ENCODE peak calls at places on chromosomes 2 and 18, in eight cellular contexts. One of them, this sample, is unnamed.

GRCh38 chr2:207504513-207505171 is 25.1 kb upstream of the CREB1 start:
- DNase-seq in mammary epithelial cell: peak
- DNase-seq in neural crest cell: peak
- DNase-seq in substantia nigra: peak
- DNase-seq in GM13976: no peak
- DNase-seq in stimulated activated naive B cell treated with anti-CD40 and anti-IgM and Interleukin-4, amounts not matched to agents 10 μg/mL and 1 μg/mL and 100 μg/mL, for 72 hours: no peak
- DNase-seq in caudate nucleus: no peak
- DNase-seq in stimulated activated CD4-positive, alpha-beta T cell treated with anti-CD3 and anti-CD28 coated beads, Interleukin-15, amount 100 ng/mL, for 24 hours: no peak
- DNase-seq in this sample: no peak

GRCh38 chr2:217849154-217849553 is 153.6 kb downstream of the TNS1 start:
- DNase-seq in stimulated activated CD4-positive, alpha-beta T cell treated with anti-CD3 and anti-CD28 coated beads, Interleukin-15, amount 100 ng/mL, for 24 hours: no peak
- DNase-seq in GM13976: no peak
- DNase-seq in substantia nigra: no peak
- DNase-seq in mammary epithelial cell: no peak
- DNase-seq in stimulated activated naive B cell treated with anti-CD40 and anti-IgM and Interleukin-4, amounts not matched to agents 10 μg/mL and 1 μg/mL and 100 μg/mL, for 72 hours: no peak
- DNase-seq in caudate nucleus: no peak
- DNase-seq in neural crest cell: no peak
- DNase-seq in this sample: no peak

GRCh38 chr2:52369176-52369575 is 1337.2 kb upstream of the NRXN1 start:
- DNase-seq in mammary epithelial cell: no peak
- DNase-seq in neural crest cell: no peak
- DNase-seq in stimulated activated CD4-positive, alpha-beta T cell treated with anti-CD3 and anti-CD28 coated beads, Interleukin-15, amount 100 ng/mL, for 24 hours: no peak
- DNase-seq in stimulated activated naive B cell treated with anti-CD40 and anti-IgM and Interleukin-4, amounts not matched to agents 10 μg/mL and 1 μg/mL and 100 μg/mL, for 72 hours: no peak
- DNase-seq in caudate nucleus: no peak
- DNase-seq in GM13976: no peak
- DNase-seq in substantia nigra: no peak
- DNase-seq in this sample: no peak

GRCh38 chr2:37205689-37206341 is 9.5 kb downstream of the CEBPZOS start:
- DNase-seq in stimulated activated naive B cell treated with anti-CD40 and anti-IgM and Interleukin-4, amounts not matched to agents 10 μg/mL and 1 μg/mL and 100 μg/mL, for 72 hours: no peak
- DNase-seq in substantia nigra: no peak
- DNase-seq in neural crest cell: no peak
- DNase-seq in caudate nucleus: no peak
- DNase-seq in mammary epithelial cell: no peak
- DNase-seq in GM13976: no peak
- DNase-seq in stimulated activated CD4-positive, alpha-beta T cell treated with anti-CD3 and anti-CD28 coated beads, Interleukin-15, amount 100 ng/mL, for 24 hours: no peak
- DNase-seq in this sample: no peak

GRCh38 chr2:46010925-46011490 is 286.2 kb upstream of the EPAS1 start:
- DNase-seq in neural crest cell: no peak
- DNase-seq in stimulated activated naive B cell treated with anti-CD40 and anti-IgM and Interleukin-4, amounts not matched to agents 10 μg/mL and 1 μg/mL and 100 μg/mL, for 72 hours: no peak
- DNase-seq in stimulated activated CD4-positive, alpha-beta T cell treated with anti-CD3 and anti-CD28 coated beads, Interleukin-15, amount 100 ng/mL, for 24 hours: no peak
- DNase-seq in caudate nucleus: no peak
- DNase-seq in substantia nigra: no peak
- DNase-seq in GM13976: peak
- DNase-seq in mammary epithelial cell: peak
- DNase-seq in this sample: peak

GRCh38 chr2:239960929-239961661 is 64.0 kb downstream of the NDUFA10 start:
- DNase-seq in caudate nucleus: no peak
- DNase-seq in substantia nigra: no peak
- DNase-seq in mammary epithelial cell: no peak
- DNase-seq in stimulated activated CD4-positive, alpha-beta T cell treated with anti-CD3 and anti-CD28 coated beads, Interleukin-15, amount 100 ng/mL, for 24 hours: no peak
- DNase-seq in stimulated activated naive B cell treated with anti-CD40 and anti-IgM and Interleukin-4, amounts not matched to agents 10 μg/mL and 1 μg/mL and 100 μg/mL, for 72 hours: no peak
- DNase-seq in GM13976: peak
- DNase-seq in neural crest cell: no peak
- DNase-seq in this sample: no peak

GRCh38 chr2:230873670-230874401 is 9.1 kb downstream of the ITM2C start:
- DNase-seq in mammary epithelial cell: no peak
- DNase-seq in caudate nucleus: no peak
- DNase-seq in neural crest cell: no peak
- DNase-seq in stimulated activated CD4-positive, alpha-beta T cell treated with anti-CD3 and anti-CD28 coated beads, Interleukin-15, amount 100 ng/mL, for 24 hours: peak
- DNase-seq in GM13976: peak
- DNase-seq in substantia nigra: no peak
- DNase-seq in stimulated activated naive B cell treated with anti-CD40 and anti-IgM and Interleukin-4, amounts not matched to agents 10 μg/mL and 1 μg/mL and 100 μg/mL, for 72 hours: peak
- DNase-seq in this sample: no peak

GRCh38 chr18:50096766-50097435 is 98.0 kb downstream of the MYO5B start:
- DNase-seq in substantia nigra: no peak
- DNase-seq in stimulated activated CD4-positive, alpha-beta T cell treated with anti-CD3 and anti-CD28 coated beads, Interleukin-15, amount 100 ng/mL, for 24 hours: no peak
- DNase-seq in GM13976: no peak
- DNase-seq in mammary epithelial cell: peak
- DNase-seq in neural crest cell: no peak
- DNase-seq in caudate nucleus: no peak
- DNase-seq in stimulated activated naive B cell treated with anti-CD40 and anti-IgM and Interleukin-4, amounts not matched to agents 10 μg/mL and 1 μg/mL and 100 μg/mL, for 72 hours: no peak
- DNase-seq in this sample: no peak

GRCh38 chr2:188244383-188244782 is 47.3 kb upstream of the GULP1 start:
- DNase-seq in substantia nigra: no peak
- DNase-seq in caudate nucleus: peak
- DNase-seq in stimulated activated naive B cell treated with anti-CD40 and anti-IgM and Interleukin-4, amounts not matched to agents 10 μg/mL and 1 μg/mL and 100 μg/mL, for 72 hours: no peak
- DNase-seq in GM13976: no peak
- DNase-seq in stimulated activated CD4-positive, alpha-beta T cell treated with anti-CD3 and anti-CD28 coated beads, Interleukin-15, amount 100 ng/mL, for 24 hours: no peak
- DNase-seq in neural crest cell: no peak
- DNase-seq in mammary epithelial cell: peak
- DNase-seq in this sample: peak

GRCh38 chr2:219457784-219458369 is 23.2 kb downstream of the SPEG start:
- DNase-seq in stimulated activated CD4-positive, alpha-beta T cell treated with anti-CD3 and anti-CD28 coated beads, Interleukin-15, amount 100 ng/mL, for 24 hours: peak
- DNase-seq in GM13976: no peak
- DNase-seq in stimulated activated naive B cell treated with anti-CD40 and anti-IgM and Interleukin-4, amounts not matched to agents 10 μg/mL and 1 μg/mL and 100 μg/mL, for 72 hours: no peak
- DNase-seq in caudate nucleus: no peak
- DNase-seq in substantia nigra: no peak
- DNase-seq in mammary epithelial cell: peak
- DNase-seq in neural crest cell: no peak
- DNase-seq in this sample: no peak

GRCh38 chr2:213221962-213222361 is 62.3 kb upstream of the SPAG16 start:
- DNase-seq in caudate nucleus: no peak
- DNase-seq in GM13976: no peak
- DNase-seq in stimulated activated CD4-positive, alpha-beta T cell treated with anti-CD3 and anti-CD28 coated beads, Interleukin-15, amount 100 ng/mL, for 24 hours: no peak
- DNase-seq in mammary epithelial cell: no peak
- DNase-seq in stimulated activated naive B cell treated with anti-CD40 and anti-IgM and Interleukin-4, amounts not matched to agents 10 μg/mL and 1 μg/mL and 100 μg/mL, for 72 hours: no peak
- DNase-seq in neural crest cell: no peak
- DNase-seq in substantia nigra: no peak
- DNase-seq in this sample: no peak

GRCh38 chr2:194166818-194167217 is 1490.2 kb upstream of the SLC39A10 start:
- DNase-seq in stimulated activated CD4-positive, alpha-beta T cell treated with anti-CD3 and anti-CD28 coated beads, Interleukin-15, amount 100 ng/mL, for 24 hours: no peak
- DNase-seq in mammary epithelial cell: peak
- DNase-seq in neural crest cell: no peak
- DNase-seq in caudate nucleus: no peak
- DNase-seq in substantia nigra: no peak
- DNase-seq in GM13976: no peak
- DNase-seq in stimulated activated naive B cell treated with anti-CD40 and anti-IgM and Interleukin-4, amounts not matched to agents 10 μg/mL and 1 μg/mL and 100 μg/mL, for 72 hours: no peak
- DNase-seq in this sample: no peak

GRCh38 chr18:63342206-63342605 is 22.6 kb upstream of the BCL2 start:
- DNase-seq in mammary epithelial cell: no peak
- DNase-seq in GM13976: peak
- DNase-seq in stimulated activated naive B cell treated with anti-CD40 and anti-IgM and Interleukin-4, amounts not matched to agents 10 μg/mL and 1 μg/mL and 100 μg/mL, for 72 hours: no peak
- DNase-seq in stimulated activated CD4-positive, alpha-beta T cell treated with anti-CD3 and anti-CD28 coated beads, Interleukin-15, amount 100 ng/mL, for 24 hours: peak
- DNase-seq in substantia nigra: no peak
- DNase-seq in caudate nucleus: no peak
- DNase-seq in neural crest cell: peak
- DNase-seq in this sample: no peak

GRCh38 chr2:65413106-65413505 is 19.3 kb downstream of the SPRED2 start:
- DNase-seq in mammary epithelial cell: no peak
- DNase-seq in neural crest cell: no peak
- DNase-seq in substantia nigra: no peak
- DNase-seq in stimulated activated CD4-positive, alpha-beta T cell treated with anti-CD3 and anti-CD28 coated beads, Interleukin-15, amount 100 ng/mL, for 24 hours: no peak
- DNase-seq in GM13976: no peak
- DNase-seq in stimulated activated naive B cell treated with anti-CD40 and anti-IgM and Interleukin-4, amounts not matched to agents 10 μg/mL and 1 μg/mL and 100 μg/mL, for 72 hours: no peak
- DNase-seq in caudate nucleus: no peak
- DNase-seq in this sample: no peak

GRCh38 chr2:197071213-197071612 is 144.7 kb upstream of the PGAP1 start:
- DNase-seq in caudate nucleus: no peak
- DNase-seq in mammary epithelial cell: no peak
- DNase-seq in stimulated activated CD4-positive, alpha-beta T cell treated with anti-CD3 and anti-CD28 coated beads, Interleukin-15, amount 100 ng/mL, for 24 hours: no peak
- DNase-seq in substantia nigra: no peak
- DNase-seq in neural crest cell: no peak
- DNase-seq in stimulated activated naive B cell treated with anti-CD40 and anti-IgM and Interleukin-4, amounts not matched to agents 10 μg/mL and 1 μg/mL and 100 μg/mL, for 72 hours: no peak
- DNase-seq in GM13976: no peak
- DNase-seq in this sample: no peak

GRCh38 chr2:39150102-39150562 is 29.3 kb upstream of the SOS1 start:
- DNase-seq in stimulated activated naive B cell treated with anti-CD40 and anti-IgM and Interleukin-4, amounts not matched to agents 10 μg/mL and 1 μg/mL and 100 μg/mL, for 72 hours: no peak
- DNase-seq in substantia nigra: no peak
- DNase-seq in GM13976: no peak
- DNase-seq in stimulated activated CD4-positive, alpha-beta T cell treated with anti-CD3 and anti-CD28 coated beads, Interleukin-15, amount 100 ng/mL, for 24 hours: no peak
- DNase-seq in neural crest cell: no peak
- DNase-seq in caudate nucleus: no peak
- DNase-seq in mammary epithelial cell: no peak
- DNase-seq in this sample: no peak

GRCh38 chr2:163736433-163737168 is 793 bp upstream of the FIGN start:
- DNase-seq in mammary epithelial cell: peak
- DNase-seq in caudate nucleus: no peak
- DNase-seq in substantia nigra: no peak
- DNase-seq in neural crest cell: peak
- DNase-seq in stimulated activated naive B cell treated with anti-CD40 and anti-IgM and Interleukin-4, amounts not matched to agents 10 μg/mL and 1 μg/mL and 100 μg/mL, for 72 hours: no peak
- DNase-seq in GM13976: peak
- DNase-seq in stimulated activated CD4-positive, alpha-beta T cell treated with anti-CD3 and anti-CD28 coated beads, Interleukin-15, amount 100 ng/mL, for 24 hours: no peak
- DNase-seq in this sample: no peak

GRCh38 chr18:13374468-13375301 is 156.1 kb downstream of the LDLRAD4 start:
- DNase-seq in stimulated activated naive B cell treated with anti-CD40 and anti-IgM and Interleukin-4, amounts not matched to agents 10 μg/mL and 1 μg/mL and 100 μg/mL, for 72 hours: no peak
- DNase-seq in mammary epithelial cell: no peak
- DNase-seq in GM13976: no peak
- DNase-seq in stimulated activated CD4-positive, alpha-beta T cell treated with anti-CD3 and anti-CD28 coated beads, Interleukin-15, amount 100 ng/mL, for 24 hours: no peak
- DNase-seq in caudate nucleus: no peak
- DNase-seq in neural crest cell: no peak
- DNase-seq in substantia nigra: no peak
- DNase-seq in this sample: no peak

GRCh38 chr18:75482880-75483279 is 55.4 kb upstream of the SMIM21 start:
- DNase-seq in caudate nucleus: no peak
- DNase-seq in neural crest cell: no peak
- DNase-seq in stimulated activated naive B cell treated with anti-CD40 and anti-IgM and Interleukin-4, amounts not matched to agents 10 μg/mL and 1 μg/mL and 100 μg/mL, for 72 hours: no peak
- DNase-seq in stimulated activated CD4-positive, alpha-beta T cell treated with anti-CD3 and anti-CD28 coated beads, Interleukin-15, amount 100 ng/mL, for 24 hours: no peak
- DNase-seq in mammary epithelial cell: no peak
- DNase-seq in substantia nigra: no peak
- DNase-seq in GM13976: no peak
- DNase-seq in this sample: no peak

GRCh38 chr2:1227289-1227900 is 185.9 kb upstream of the TPO start:
- DNase-seq in GM13976: no peak
- DNase-seq in neural crest cell: no peak
- DNase-seq in substantia nigra: no peak
- DNase-seq in mammary epithelial cell: no peak
- DNase-seq in stimulated activated naive B cell treated with anti-CD40 and anti-IgM and Interleukin-4, amounts not matched to agents 10 μg/mL and 1 μg/mL and 100 μg/mL, for 72 hours: no peak
- DNase-seq in stimulated activated CD4-positive, alpha-beta T cell treated with anti-CD3 and anti-CD28 coated beads, Interleukin-15, amount 100 ng/mL, for 24 hours: no peak
- DNase-seq in caudate nucleus: no peak
- DNase-seq in this sample: no peak

GRCh38 chr2:26846881-26847662 is 860 bp upstream of the DPYSL5 start:
- DNase-seq in stimulated activated CD4-positive, alpha-beta T cell treated with anti-CD3 and anti-CD28 coated beads, Interleukin-15, amount 100 ng/mL, for 24 hours: peak
- DNase-seq in mammary epithelial cell: no peak
- DNase-seq in neural crest cell: peak
- DNase-seq in caudate nucleus: peak
- DNase-seq in GM13976: no peak
- DNase-seq in substantia nigra: no peak
- DNase-seq in stimulated activated naive B cell treated with anti-CD40 and anti-IgM and Interleukin-4, amounts not matched to agents 10 μg/mL and 1 μg/mL and 100 μg/mL, for 72 hours: no peak
- DNase-seq in this sample: no peak

GRCh38 chr2:100260712-100261620 is 61.3 kb downstream of the LONRF2 start:
- DNase-seq in neural crest cell: peak
- DNase-seq in mammary epithelial cell: peak
- DNase-seq in stimulated activated naive B cell treated with anti-CD40 and anti-IgM and Interleukin-4, amounts not matched to agents 10 μg/mL and 1 μg/mL and 100 μg/mL, for 72 hours: peak
- DNase-seq in caudate nucleus: peak
- DNase-seq in stimulated activated CD4-positive, alpha-beta T cell treated with anti-CD3 and anti-CD28 coated beads, Interleukin-15, amount 100 ng/mL, for 24 hours: peak
- DNase-seq in GM13976: peak
- DNase-seq in substantia nigra: peak
- DNase-seq in this sample: peak

GRCh38 chr18:6759579-6759978 is 30.1 kb downstream of the ARHGAP28 start:
- DNase-seq in substantia nigra: no peak
- DNase-seq in mammary epithelial cell: no peak
- DNase-seq in GM13976: no peak
- DNase-seq in stimulated activated CD4-positive, alpha-beta T cell treated with anti-CD3 and anti-CD28 coated beads, Interleukin-15, amount 100 ng/mL, for 24 hours: no peak
- DNase-seq in neural crest cell: no peak
- DNase-seq in caudate nucleus: no peak
- DNase-seq in stimulated activated naive B cell treated with anti-CD40 and anti-IgM and Interleukin-4, amounts not matched to agents 10 μg/mL and 1 μg/mL and 100 μg/mL, for 72 hours: no peak
- DNase-seq in this sample: no peak

GRCh38 chr2:241300000-241300399 is 15.5 kb downstream of the HDLBP start:
- DNase-seq in mammary epithelial cell: no peak
- DNase-seq in stimulated activated naive B cell treated with anti-CD40 and anti-IgM and Interleukin-4, amounts not matched to agents 10 μg/mL and 1 μg/mL and 100 μg/mL, for 72 hours: no peak
- DNase-seq in GM13976: no peak
- DNase-seq in caudate nucleus: no peak
- DNase-seq in neural crest cell: no peak
- DNase-seq in substantia nigra: no peak
- DNase-seq in stimulated activated CD4-positive, alpha-beta T cell treated with anti-CD3 and anti-CD28 coated beads, Interleukin-15, amount 100 ng/mL, for 24 hours: peak
- DNase-seq in this sample: no peak

GRCh38 chr2:134669731-134670669 is 48.8 kb downstream of the TMEM163 start:
- DNase-seq in GM13976: no peak
- DNase-seq in stimulated activated CD4-positive, alpha-beta T cell treated with anti-CD3 and anti-CD28 coated beads, Interleukin-15, amount 100 ng/mL, for 24 hours: peak
- DNase-seq in substantia nigra: no peak
- DNase-seq in mammary epithelial cell: no peak
- DNase-seq in stimulated activated naive B cell treated with anti-CD40 and anti-IgM and Interleukin-4, amounts not matched to agents 10 μg/mL and 1 μg/mL and 100 μg/mL, for 72 hours: no peak
- DNase-seq in caudate nucleus: no peak
- DNase-seq in neural crest cell: no peak
- DNase-seq in this sample: no peak

GRCh38 chr2:62201307-62201706 is 5.4 kb downstream of the B3GNT2 start:
- DNase-seq in substantia nigra: no peak
- DNase-seq in mammary epithelial cell: no peak
- DNase-seq in stimulated activated CD4-positive, alpha-beta T cell treated with anti-CD3 and anti-CD28 coated beads, Interleukin-15, amount 100 ng/mL, for 24 hours: no peak
- DNase-seq in GM13976: no peak
- DNase-seq in stimulated activated naive B cell treated with anti-CD40 and anti-IgM and Interleukin-4, amounts not matched to agents 10 μg/mL and 1 μg/mL and 100 μg/mL, for 72 hours: no peak
- DNase-seq in caudate nucleus: no peak
- DNase-seq in neural crest cell: no peak
- DNase-seq in this sample: no peak

GRCh38 chr2:233053928-233054774 is 6.0 kb upstream of the INPP5D start:
- DNase-seq in GM13976: peak
- DNase-seq in stimulated activated naive B cell treated with anti-CD40 and anti-IgM and Interleukin-4, amounts not matched to agents 10 μg/mL and 1 μg/mL and 100 μg/mL, for 72 hours: peak
- DNase-seq in caudate nucleus: no peak
- DNase-seq in neural crest cell: peak
- DNase-seq in stimulated activated CD4-positive, alpha-beta T cell treated with anti-CD3 and anti-CD28 coated beads, Interleukin-15, amount 100 ng/mL, for 24 hours: peak
- DNase-seq in mammary epithelial cell: peak
- DNase-seq in substantia nigra: no peak
- DNase-seq in this sample: no peak